ENCODE peak calls at places on chromosomes 16 and 17, in ten cellular contexts. N is DMS153; A is T-cell; Z is activated CD4-positive, alpha-beta T cell treated with anti-CD3 and anti-CD28 coated beads, Interleukin-2, amount 10 ng/mL, durations not matched to agents 24 days and 14 days; E is renal cortical epithelial cell; O is fibroblast of the conjunctiva; X is AG20443; J is LoVo; B is stimulated activated CD8-positive, alpha-beta memory T cell treated with anti-CD3 and anti-CD28 coated beads, Interleukin-4, amount 100 ng/mL, for 1 hour; L is RWPE1. Q is an unnamed sample.

GRCh38 chr17:15185625-15185991 is 79.5 kb downstream of the PMP22 start:
- DNase-seq in N (no peak), A (no peak), Z (no peak), E (no peak), O (peak), X (peak), J (no peak), B (no peak), L (no peak), Q (no peak)

GRCh38 chr17:66567234-66568170 is 265.1 kb downstream of the PRKCA start:
- DNase-seq in N (peak), A (peak), Z (peak), E (peak), O (peak), X (peak), J (peak), B (peak), L (peak), Q (peak)

GRCh38 chr16:88856122-88856827 is 472 bp downstream of the GALNS start:
- DNase-seq in N (no peak), A (peak), Z (peak), E (no peak), O (no peak), X (no peak), J (no peak), B (no peak), L (peak), Q (peak)

GRCh38 chr16:14015017-14015416 is 56.1 kb upstream of the MRTFB start:
- DNase-seq in N (no peak), A (no peak), Z (no peak), E (peak), O (no peak), X (no peak), J (no peak), B (no peak), L (no peak), Q (no peak)

GRCh38 chr17:39563476-39563875 is 44.2 kb downstream of the NEUROD2 start:
- DNase-seq in N (peak), A (no peak), Z (no peak), E (no peak), O (no peak), X (no peak), J (no peak), B (no peak), L (no peak), Q (no peak)

GRCh38 chr16:2895813-2896212 is 12.8 kb downstream of the FLYWCH2 start:
- DNase-seq in N (no peak), A (no peak), Z (no peak), E (peak), O (no peak), X (no peak), J (no peak), B (no peak), L (no peak), Q (no peak)

GRCh38 chr16:86662195-86662594 is 83.8 kb downstream of the FOXL1 start:
- DNase-seq in N (no peak), A (no peak), Z (no peak), E (no peak), O (no peak), X (peak), J (no peak), B (no peak), L (no peak), Q (no peak)

GRCh38 chr17:61556224-61557188 is 34.5 kb downstream of the NACA2 start:
- DNase-seq in N (no peak), A (no peak), Z (no peak), E (no peak), O (no peak), X (no peak), J (no peak), B (no peak), L (no peak), Q (no peak)

GRCh38 chr16:4981473-4981872 is 23.3 kb downstream of the SEC14L5 start:
- DNase-seq in N (no peak), A (no peak), Z (no peak), E (no peak), O (no peak), X (no peak), J (no peak), B (no peak), L (no peak), Q (no peak)

GRCh38 chr17:298791-299450 is 53.7 kb downstream of the RPH3AL start:
- DNase-seq in N (no peak), A (no peak), Z (no peak), E (no peak), O (no peak), X (no peak), J (no peak), B (no peak), L (no peak), Q (no peak)

GRCh38 chr16:64012166-64012565 is 1109.7 kb downstream of the CDH11 start:
- DNase-seq in N (no peak), A (no peak), Z (no peak), E (no peak), O (peak), X (peak), J (no peak), B (no peak), L (no peak), Q (no peak)

GRCh38 chr16:86789621-86790051 is 211.3 kb downstream of the FOXL1 start:
- DNase-seq in N (no peak), A (no peak), Z (no peak), E (peak), O (no peak), X (peak), J (no peak), B (no peak), L (no peak), Q (no peak)

GRCh38 chr16:50457979-50458461 is 89.2 kb upstream of the BRD7 start:
- DNase-seq in N (no peak), A (no peak), Z (no peak), E (no peak), O (no peak), X (no peak), J (no peak), B (no peak), L (no peak), Q (no peak)

GRCh38 chr16:89084814-89085612 is 8.6 kb upstream of the ACSF3 start:
- DNase-seq in N (no peak), A (no peak), Z (no peak), E (no peak), O (no peak), X (no peak), J (peak), B (no peak), L (no peak), Q (no peak)

GRCh38 chr17:37816951-37817350 is 72.1 kb upstream of the HNF1B start:
- DNase-seq in N (no peak), A (no peak), Z (no peak), E (no peak), O (no peak), X (no peak), J (no peak), B (no peak), L (no peak), Q (no peak)

GRCh38 chr17:33562792-33563191 is 269.7 kb upstream of the ASIC2 start:
- DNase-seq in N (no peak), A (no peak), Z (no peak), E (no peak), O (no peak), X (no peak), J (no peak), B (no peak), L (no peak), Q (no peak)

GRCh38 chr16:25033852-25034251 is 18.7 kb upstream of the ARHGAP17 start:
- DNase-seq in N (no peak), A (no peak), Z (no peak), E (peak), O (peak), X (no peak), J (no peak), B (no peak), L (no peak), Q (no peak)

GRCh38 chr17:18182190-18182977 is 1.2 kb upstream of the ALKBH5 start:
- DNase-seq in N (no peak), A (no peak), Z (no peak), E (no peak), O (no peak), X (no peak), J (no peak), B (no peak), L (no peak), Q (no peak)

GRCh38 chr17:62064029-62064790 is 868 bp downstream of the MED13 start:
- DNase-seq in N (no peak), A (no peak), Z (peak), E (peak), O (no peak), X (no peak), J (peak), B (no peak), L (peak), Q (no peak)

Q was measured in stimulated activated naive CD8-positive, alpha-beta T cell treated with anti-CD3 and anti-CD28 coated beads, Interleukin-15, amount 100 ng/mL, for 72 hours.